ENCODE peak calls at places on chromosomes 13 and 19, in nine cellular contexts. L is endothelial cell of umbilical vein, A is Panc1, R is transverse colon, X is breast epithelium, J is sigmoid colon, G is SK-N-SH, P is stomach, U is GM23338. V is an unnamed sample.
A peak's percentile ranks its signal among the peaks of the same experiment; 100 is the strongest.

GRCh38 chr13:42380420-42381164 is 108.6 kb downstream of the AKAP11 start:
- DNase-seq in L (no peak), A (no peak), R (no peak), X (no peak), J (no peak), G (no peak), P (no peak), U (no peak), V (no peak)

GRCh38 chr19:22286151-22286810 is at the start of gene ZNF729:
- DNase-seq in L (no peak), A (no peak), R (no peak), X (peak; percentile 69), J (no peak), G (no peak), P (no peak), U (no peak), V (no peak)

GRCh38 chr13:40600145-40600751 is 66.2 kb downstream of the FOXO1 start:
- DNase-seq in L (no peak), A (no peak), R (no peak), X (no peak), J (no peak), G (no peak), P (no peak), U (no peak), V (no peak)

GRCh38 chr13:53074119-53074518 is 45.5 kb downstream of the OLFM4 start:
- DNase-seq in L (no peak), A (no peak), R (no peak), X (no peak), J (no peak), G (peak; percentile 61), P (no peak), U (no peak), V (no peak)

GRCh38 chr13:32403108-32403507 is 24.8 kb downstream of the N4BP2L1 start:
- DNase-seq in L (no peak), A (no peak), R (no peak), X (no peak), J (no peak), G (no peak), P (no peak), U (no peak), V (no peak)

GRCh38 chr19:46303702-46304397 is 7.0 kb downstream of the HIF3A start:
- DNase-seq in L (no peak), A (no peak), R (peak; percentile 95), X (peak; percentile 74), J (peak; percentile 90), G (peak; percentile 82), P (peak; percentile 97), U (peak; percentile 100), V (no peak)

GRCh38 chr19:41845051-41845590 is 279 bp downstream of the DMRTC2 start:
- DNase-seq in L (no peak), A (no peak), R (no peak), X (no peak), J (no peak), G (no peak), P (no peak), U (no peak), V (no peak)

GRCh38 chr13:20350819-20351218 is 118.7 kb upstream of the GJB6 start:
- DNase-seq in L (no peak), A (no peak), R (no peak), X (no peak), J (no peak), G (no peak), P (no peak), U (no peak), V (no peak)

GRCh38 chr13:109156181-109156935 is 526.9 kb downstream of the MYO16 start:
- DNase-seq in L (peak; percentile 91), A (peak; percentile 66), R (no peak), X (no peak), J (no peak), G (no peak), P (no peak), U (no peak), V (no peak)

GRCh38 chr19:15672580-15673175 is at the start of gene CYP4F12:
- DNase-seq in L (no peak), A (no peak), R (peak; percentile 96), X (peak; percentile 67), J (peak; percentile 97), G (no peak), P (peak; percentile 84), U (peak; percentile 17), V (peak; percentile 93)

GRCh38 chr19:16022681-16023557 is 53.4 kb upstream of the TPM4 start:
- DNase-seq in L (no peak), A (no peak), R (no peak), X (no peak), J (no peak), G (peak; percentile 13), P (no peak), U (no peak), V (no peak)

GRCh38 chr13:98118865-98119264 is 24.0 kb upstream of the FARP1 start:
- DNase-seq in L (no peak), A (no peak), R (no peak), X (no peak), J (no peak), G (no peak), P (no peak), U (no peak), V (no peak)

GRCh38 chr19:5261151-5261890 is 79.3 kb downstream of the PTPRS start:
- DNase-seq in L (no peak), A (no peak), R (no peak), X (peak; percentile 63), J (no peak), G (no peak), P (no peak), U (no peak), V (no peak)

GRCh38 chr19:35713904-35714440 is 3.8 kb upstream of the KMT2B start:
- DNase-seq in L (no peak), A (no peak), R (no peak), X (no peak), J (no peak), G (no peak), P (no peak), U (no peak), V (no peak)

DNA sequence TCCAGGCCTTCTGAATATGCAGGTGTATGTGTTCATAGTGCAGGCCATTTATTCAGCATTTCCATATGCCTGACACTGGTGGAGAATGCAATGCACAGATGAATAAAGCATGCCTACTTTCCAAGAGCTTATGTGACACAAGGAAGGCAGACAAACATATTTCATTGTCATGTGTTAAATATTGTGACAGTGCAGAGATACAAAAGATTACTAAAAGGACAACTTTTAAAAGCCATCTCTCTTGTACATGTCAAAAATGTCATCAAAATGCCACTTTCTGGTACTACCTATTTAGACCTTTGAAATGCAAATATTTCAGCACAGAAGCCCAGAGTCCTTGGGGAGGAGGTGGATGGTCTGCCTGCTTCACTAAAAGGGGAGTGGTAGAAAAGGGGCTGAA is 254.5 kb downstream of the FGF14 start:
- DNase-seq in L (no peak), A (no peak), R (no peak), X (no peak), J (no peak), G (no peak), P (no peak), U (no peak), V (no peak)
- TF ChIP-seq POLR2AphosphoS5 in L (no peak), A (no peak), R (no peak), X (no peak), J (no peak), G (no peak), P (no peak), U (no peak), V (no peak)

DNA sequence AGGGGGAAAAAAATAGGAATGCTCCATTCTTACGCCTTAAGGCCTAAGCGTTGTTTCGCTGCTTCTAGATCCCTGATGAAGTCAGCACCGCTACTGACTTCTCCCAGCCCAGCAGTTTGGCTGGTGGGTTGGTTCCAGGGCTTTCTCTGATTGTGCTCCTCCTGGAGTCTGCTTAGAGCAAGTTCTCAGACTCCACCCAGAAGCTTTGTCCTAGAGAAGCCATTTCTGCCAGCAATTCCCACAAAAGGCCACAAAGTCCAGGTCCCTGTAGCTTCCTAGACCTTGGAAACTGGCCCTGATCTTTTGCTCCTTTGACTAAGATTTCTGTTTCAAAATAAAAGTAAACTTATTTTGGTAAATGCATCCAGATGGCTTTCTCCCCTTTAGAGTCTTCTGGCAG is 65.4 kb downstream of the KCTD12 start:
- DNase-seq in L (no peak), A (no peak), R (no peak), X (no peak), J (peak; percentile 84), G (no peak), P (no peak), U (peak; percentile 8), V (no peak)
- H3K27ac ChIP-seq in L (no peak overlapping the region), A (no peak overlapping the region), R (no peak overlapping the region), X (no peak overlapping the region), J (peak overlapping the region; percentile 4), G (no peak overlapping the region), P (no peak overlapping the region), U (no peak overlapping the region), V (no peak overlapping the region)

GRCh38 chr19:310781-311496 is 19.7 kb upstream of the PLPP2 start:
- DNase-seq in L (no peak), A (no peak), R (no peak), X (no peak), J (no peak), G (peak; percentile 15), P (peak; percentile 18), U (no peak), V (no peak)
- TF ChIP-seq POLR2AphosphoS5 in L (peak; percentile 11), A (no peak), R (no peak), X (no peak), J (no peak), G (no peak), P (no peak), U (no peak), V (no peak)

GRCh38 chr19:18684642-18684993 is 1.1 kb downstream of the CRTC1 start:
- DNase-seq in L (no peak), A (no peak), R (no peak), X (no peak), J (no peak), G (no peak), P (no peak), U (no peak), V (no peak)
- H3K27ac ChIP-seq in L (no peak overlapping the region), A (peak overlapping the region; percentile 29), R (no peak overlapping the region), X (no peak overlapping the region), J (no peak overlapping the region), G (no peak overlapping the region), P (no peak overlapping the region), U (no peak overlapping the region), V (peak overlapping the region; percentile 68)